ENCODE peak calls at places on chromosomes 16 and 17, in ten cellular contexts. X is NCI-H1930; C is activated T-cell treated with anti-CD3 and anti-CD28 coated beads, Interleukin-2, amount 50 U/mL, for 72 hours; H is ACHN; R is nucleus accumbens; O is cardiac muscle cell; M is stimulated activated CD8-positive, alpha-beta memory T cell treated with anti-CD3 and anti-CD28 coated beads, Interleukin-2, amount 100 ng/mL, for 1 hour; Z is OCI-LY7; D is NCI-H2029; I is ovary. T is an unnamed sample.

GRCh38 chr16:14087590-14088154 is 16.6 kb downstream of the MRTFB start:
- DNase-seq in R (no peak), X (no peak), C (no peak), M (no peak), H (no peak), O (no peak), D (no peak), I (no peak), Z (no peak), T (no peak)

GRCh38 chr17:27578718-27579085 is 52.3 kb upstream of the LGALS9 start:
- DNase-seq in H (no peak), I (no peak), O (peak), C (peak), D (no peak), Z (no peak), M (no peak), X (no peak), R (no peak), T (no peak)

GRCh38 chr17:66240630-66241029 is 11.4 kb upstream of the APOH start:
- DNase-seq in O (peak), Z (no peak), I (no peak), M (no peak), R (no peak), H (no peak), C (no peak), X (no peak), D (no peak), T (no peak)

GRCh38 chr16:51313204-51313603 is 162.1 kb upstream of the SALL1 start:
- DNase-seq in R (no peak), C (no peak), M (no peak), I (no peak), D (no peak), O (no peak), X (no peak), H (no peak), Z (no peak), T (no peak)

GRCh38 chr16:12392585-12393089 is 411.1 kb downstream of the CPPED1 start:
- DNase-seq in Z (no peak), C (no peak), X (no peak), I (peak), R (no peak), H (no peak), D (no peak), O (no peak), M (no peak), T (no peak)

GRCh38 chr17:49497147-49498036 is 2.3 kb downstream of the NGFR start:
- DNase-seq in M (no peak), D (peak), C (peak), O (no peak), X (peak), I (no peak), R (no peak), H (peak), Z (no peak), T (peak)

GRCh38 chr17:17729620-17730249 is 48.5 kb downstream of the RAI1 start:
- DNase-seq in M (peak), O (no peak), H (peak), X (peak), D (no peak), I (no peak), R (peak), Z (peak), C (peak), T (peak)

GRCh38 chr17:78132086-78132676 is 1.6 kb downstream of the TMC8 start:
- DNase-seq in M (peak), I (no peak), X (no peak), Z (peak), O (no peak), H (no peak), R (no peak), D (no peak), C (peak), T (no peak)

GRCh38 chr17:31321481-31321880 is at the start of gene EVI2A:
- DNase-seq in O (peak), D (no peak), C (peak), I (no peak), X (no peak), H (peak), R (peak), Z (peak), M (peak), T (no peak)

GRCh38 chr17:77361986-77362620 is 221.3 kb downstream of the SEC14L1 start:
- DNase-seq in Z (no peak), H (no peak), C (no peak), M (no peak), I (no peak), D (no peak), X (no peak), R (no peak), O (no peak), T (no peak)

GRCh38 chr17:55451203-55451641 is 29.6 kb upstream of the MMD start:
- DNase-seq in R (no peak), M (no peak), O (peak), D (no peak), H (no peak), X (no peak), I (no peak), C (no peak), Z (no peak), T (no peak)